ENCODE peak calls at places on chromosomes 1 and 21, in six cellular contexts. One of them, this sample, is unnamed.

GRCh38 chr1:39639333-39640130 is at the start of gene HEYL:
- DNase-seq in adrenal gland: peak; percentile 46
- DNase-seq in PC-3: no peak
- DNase-seq in endothelial cell of umbilical vein: no peak
- DNase-seq in CD8-positive, alpha-beta T cell: peak; percentile 68
- DNase-seq in neural progenitor cell: peak; percentile 91
- DNase-seq in this sample: peak; percentile 81

GRCh38 chr1:167517535-167518330 is 596 bp downstream of the CD247 start:
- DNase-seq in adrenal gland: peak; percentile 92
- DNase-seq in PC-3: peak; percentile 34
- DNase-seq in neural progenitor cell: no peak
- DNase-seq in CD8-positive, alpha-beta T cell: peak; percentile 89
- DNase-seq in endothelial cell of umbilical vein: no peak
- DNase-seq in this sample: peak; percentile 24

GRCh38 chr1:157442065-157442464 is 110.2 kb downstream of the FCRL5 start:
- DNase-seq in endothelial cell of umbilical vein: no peak
- DNase-seq in PC-3: no peak
- DNase-seq in neural progenitor cell: peak; percentile 13
- DNase-seq in CD8-positive, alpha-beta T cell: no peak
- DNase-seq in adrenal gland: no peak
- DNase-seq in this sample: no peak

GRCh38 chr1:185480545-185480944 is 163.5 kb upstream of the IVNS1ABP start:
- DNase-seq in PC-3: no peak
- DNase-seq in CD8-positive, alpha-beta T cell: no peak
- DNase-seq in neural progenitor cell: no peak
- DNase-seq in endothelial cell of umbilical vein: no peak
- DNase-seq in adrenal gland: no peak
- DNase-seq in this sample: no peak

GRCh38 chr1:178874966-178875365 is 4.1 kb upstream of the ANGPTL1 start:
- DNase-seq in CD8-positive, alpha-beta T cell: no peak
- DNase-seq in endothelial cell of umbilical vein: no peak
- DNase-seq in neural progenitor cell: no peak
- DNase-seq in adrenal gland: no peak
- DNase-seq in PC-3: no peak
- DNase-seq in this sample: no peak

GRCh38 chr1:54886724-54887664 is at the start of gene DHCR24:
- DNase-seq in PC-3: peak; percentile 90
- DNase-seq in neural progenitor cell: peak; percentile 95
- DNase-seq in CD8-positive, alpha-beta T cell: peak; percentile 66
- DNase-seq in endothelial cell of umbilical vein: peak; percentile 85
- DNase-seq in adrenal gland: peak; percentile 90
- DNase-seq in this sample: peak; percentile 92

GRCh38 chr1:219805191-219805590 is 123.2 kb downstream of the SLC30A10 start:
- DNase-seq in PC-3: peak; percentile 68
- DNase-seq in CD8-positive, alpha-beta T cell: no peak
- DNase-seq in adrenal gland: no peak
- DNase-seq in endothelial cell of umbilical vein: no peak
- DNase-seq in neural progenitor cell: no peak
- DNase-seq in this sample: no peak

GRCh38 chr1:231234506-231234905 is 6.5 kb upstream of the GNPAT start:
- DNase-seq in neural progenitor cell: no peak
- DNase-seq in adrenal gland: no peak
- DNase-seq in CD8-positive, alpha-beta T cell: no peak
- DNase-seq in PC-3: no peak
- DNase-seq in endothelial cell of umbilical vein: no peak
- DNase-seq in this sample: no peak

GRCh38 chr21:41725421-41726021 is 41.3 kb downstream of the RIPK4 start:
- DNase-seq in PC-3: no peak
- DNase-seq in adrenal gland: no peak
- DNase-seq in neural progenitor cell: peak; percentile 42
- DNase-seq in endothelial cell of umbilical vein: no peak
- DNase-seq in CD8-positive, alpha-beta T cell: no peak
- DNase-seq in this sample: no peak
- H3K4me3 ChIP-seq in PC-3: no peak overlapping the region
- H3K4me3 ChIP-seq in adrenal gland: peak overlapping the region; percentile 34
- H3K4me3 ChIP-seq in neural progenitor cell: no peak overlapping the region
- H3K4me3 ChIP-seq in endothelial cell of umbilical vein: no peak overlapping the region
- H3K4me3 ChIP-seq in CD8-positive, alpha-beta T cell: no peak overlapping the region
- H3K4me3 ChIP-seq in this sample: no peak overlapping the region

DNA sequence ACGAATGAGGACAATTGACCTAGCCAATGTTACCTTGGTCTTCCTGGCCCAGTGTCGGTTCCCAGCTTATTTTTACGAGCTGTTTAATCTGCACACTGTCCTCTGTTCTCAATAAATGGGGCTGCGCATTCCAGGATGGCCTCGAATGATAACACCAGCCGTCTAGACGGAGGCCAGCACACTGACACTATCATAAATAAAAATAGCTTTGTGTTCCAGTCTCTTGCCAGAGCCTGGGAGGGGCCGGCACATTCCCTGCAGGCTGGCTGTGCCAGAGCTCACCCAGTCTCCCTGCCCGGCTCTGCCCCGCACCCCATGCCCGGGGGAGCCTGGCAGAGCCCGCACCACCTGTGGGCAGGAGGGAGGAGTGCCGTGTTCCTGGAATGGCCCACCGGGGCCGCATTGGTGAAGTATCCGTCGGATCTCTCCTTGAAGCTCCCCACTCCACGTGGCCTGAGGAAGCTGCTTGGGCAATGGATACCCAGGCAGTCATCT is 92.1 kb downstream of the SPSB1 start:
- DNase-seq in CD8-positive, alpha-beta T cell: no peak
- DNase-seq in PC-3: no peak
- DNase-seq in neural progenitor cell: no peak
- DNase-seq in adrenal gland: peak; percentile 91
- DNase-seq in endothelial cell of umbilical vein: peak; percentile 50
- DNase-seq in this sample: no peak
- H3K9me3 ChIP-seq in CD8-positive, alpha-beta T cell: no peaks in the 10 kb centered on the region
- H3K9me3 ChIP-seq in PC-3: no peaks in the 10 kb centered on the region
- H3K9me3 ChIP-seq in neural progenitor cell: no peaks in the 10 kb centered on the region
- H3K9me3 ChIP-seq in adrenal gland: no peaks in the 10 kb centered on the region
- H3K9me3 ChIP-seq in endothelial cell of umbilical vein: no peaks in the 10 kb centered on the region
- H3K9me3 ChIP-seq in this sample: no peaks in the 10 kb centered on the region

GRCh38 chr1:109300650-109301151 is 6.1 kb downstream of the MYBPHL start:
- DNase-seq in PC-3: no peak
- DNase-seq in adrenal gland: no peak
- DNase-seq in endothelial cell of umbilical vein: no peak
- DNase-seq in neural progenitor cell: no peak
- DNase-seq in CD8-positive, alpha-beta T cell: no peak
- DNase-seq in this sample: no peak

GRCh38 chr1:109299984-109300343 is 6.8 kb downstream of the MYBPHL start:
- DNase-seq in endothelial cell of umbilical vein: no peak
- DNase-seq in PC-3: no peak
- DNase-seq in neural progenitor cell: no peak
- DNase-seq in adrenal gland: no peak
- DNase-seq in CD8-positive, alpha-beta T cell: no peak
- DNase-seq in this sample: no peak

GRCh38 chr1:109304221-109304915 is 2.4 kb downstream of the MYBPHL start:
- DNase-seq in CD8-positive, alpha-beta T cell: no peak
- DNase-seq in neural progenitor cell: no peak
- DNase-seq in endothelial cell of umbilical vein: no peak
- DNase-seq in PC-3: no peak
- DNase-seq in adrenal gland: no peak
- DNase-seq in this sample: no peak

GRCh38 chr1:109299087-109299983 is 7.5 kb downstream of the MYBPHL start:
- DNase-seq in adrenal gland: peak; percentile 24
- DNase-seq in endothelial cell of umbilical vein: no peak
- DNase-seq in CD8-positive, alpha-beta T cell: no peak
- DNase-seq in PC-3: peak; percentile 36
- DNase-seq in neural progenitor cell: no peak
- DNase-seq in this sample: peak; percentile 61

DNA sequence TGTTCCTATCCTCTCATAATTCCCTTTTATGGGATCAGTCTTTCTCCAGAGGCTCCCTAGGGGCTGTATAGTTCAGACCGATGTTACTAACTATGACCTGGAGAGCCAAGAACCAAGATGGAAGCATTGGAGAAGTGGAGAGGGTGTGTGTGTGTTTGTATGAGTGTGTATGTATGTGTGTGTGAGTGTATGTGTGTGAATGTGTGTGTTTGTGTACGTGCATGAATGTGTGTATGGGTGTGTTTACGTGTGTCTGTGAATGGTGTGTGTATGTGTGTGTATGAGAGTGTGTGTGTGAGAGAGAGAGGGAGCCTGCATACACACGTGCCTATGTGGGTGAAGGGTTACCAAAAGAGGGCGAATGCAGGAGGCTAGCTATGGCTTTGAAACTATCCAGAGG is 4.9 kb downstream of the MYBPHL start:
- DNase-seq in adrenal gland: no peak
- DNase-seq in CD8-positive, alpha-beta T cell: no peak
- DNase-seq in endothelial cell of umbilical vein: no peak
- DNase-seq in PC-3: no peak
- DNase-seq in neural progenitor cell: no peak
- DNase-seq in this sample: no peak
- H3K36me3 ChIP-seq in adrenal gland: no peaks in the 10 kb centered on the region
- H3K36me3 ChIP-seq in CD8-positive, alpha-beta T cell: no peaks in the 10 kb centered on the region
- H3K36me3 ChIP-seq in endothelial cell of umbilical vein: no peaks in the 10 kb centered on the region
- H3K36me3 ChIP-seq in PC-3: no peaks in the 10 kb centered on the region
- H3K36me3 ChIP-seq in neural progenitor cell: no peaks in the 10 kb centered on the region
- H3K36me3 ChIP-seq in this sample: no peaks in the 10 kb centered on the region

GRCh38 chr1:200028586-200029034 is 1.1 kb downstream of the NR5A2 start:
- DNase-seq in endothelial cell of umbilical vein: peak; percentile 62
- DNase-seq in CD8-positive, alpha-beta T cell: no peak
- DNase-seq in adrenal gland: no peak
- DNase-seq in PC-3: peak; percentile 57
- DNase-seq in neural progenitor cell: peak; percentile 44
- DNase-seq in this sample: no peak

GRCh38 chr1:200030791-200031190 is 3.3 kb downstream of the NR5A2 start:
- DNase-seq in CD8-positive, alpha-beta T cell: no peak
- DNase-seq in PC-3: no peak
- DNase-seq in endothelial cell of umbilical vein: no peak
- DNase-seq in adrenal gland: no peak
- DNase-seq in neural progenitor cell: no peak
- DNase-seq in this sample: no peak

GRCh38 chr1:200029624-200030074 is 2.1 kb downstream of the NR5A2 start:
- DNase-seq in PC-3: peak; percentile 43
- DNase-seq in neural progenitor cell: no peak
- DNase-seq in endothelial cell of umbilical vein: no peak
- DNase-seq in CD8-positive, alpha-beta T cell: no peak
- DNase-seq in adrenal gland: no peak
- DNase-seq in this sample: no peak

GRCh38 chr1:200029035-200029623 is 1.6 kb downstream of the NR5A2 start:
- DNase-seq in adrenal gland: no peak
- DNase-seq in PC-3: peak; percentile 94
- DNase-seq in CD8-positive, alpha-beta T cell: no peak
- DNase-seq in neural progenitor cell: peak; percentile 81
- DNase-seq in endothelial cell of umbilical vein: peak; percentile 69
- DNase-seq in this sample: peak; percentile 70

GRCh38 chr1:200027264-200027823 is at the start of gene NR5A2:
- DNase-seq in PC-3: no peak
- DNase-seq in adrenal gland: no peak
- DNase-seq in CD8-positive, alpha-beta T cell: no peak
- DNase-seq in endothelial cell of umbilical vein: no peak
- DNase-seq in neural progenitor cell: no peak
- DNase-seq in this sample: no peak
- H3K4me3 ChIP-seq in PC-3: peak within 1 kb of the TSS; percentile 65
- H3K4me3 ChIP-seq in adrenal gland: no peak within 1 kb of the TSS
- H3K4me3 ChIP-seq in CD8-positive, alpha-beta T cell: no peak within 1 kb of the TSS
- H3K4me3 ChIP-seq in endothelial cell of umbilical vein: no peak within 1 kb of the TSS
- H3K4me3 ChIP-seq in neural progenitor cell: peak within 1 kb of the TSS; percentile 60
- H3K4me3 ChIP-seq in this sample: peak within 1 kb of the TSS; percentile 50

This sample was measured in MG63.